ENCODE peak calls at places on chromosomes 12 and 14, in four cellular contexts. One of them, this sample, is unnamed.

GRCh38 chr12:4270670-4271432 is 2.7 kb upstream of the CCND2 start:
- DNase-seq in HFF-Myc: no peak
- DNase-seq in body of pancreas: peak
- DNase-seq in neural progenitor cell: peak
- DNase-seq in this sample: peak

GRCh38 chr14:94395306-94395899 is 7.0 kb upstream of the SERPINA1 start:
- DNase-seq in HFF-Myc: no peak
- DNase-seq in body of pancreas: no peak
- DNase-seq in neural progenitor cell: no peak
- DNase-seq in this sample: no peak

GRCh38 chr14:93219103-93219726 is 12.2 kb downstream of the UBR7 start:
- DNase-seq in HFF-Myc: no peak
- DNase-seq in body of pancreas: peak
- DNase-seq in neural progenitor cell: peak
- DNase-seq in this sample: peak

GRCh38 chr12:62695696-62696095 is 229.1 kb downstream of the MON2 start:
- DNase-seq in HFF-Myc: no peak
- DNase-seq in body of pancreas: no peak
- DNase-seq in neural progenitor cell: no peak
- DNase-seq in this sample: no peak

GRCh38 chr12:50505386-50505827 is 622 bp downstream of the DIP2B start:
- DNase-seq in HFF-Myc: no peak
- DNase-seq in body of pancreas: peak
- DNase-seq in neural progenitor cell: peak
- DNase-seq in this sample: peak

GRCh38 chr14:73749706-73750105 is 35.5 kb upstream of the PNMA1 start:
- DNase-seq in HFF-Myc: no peak
- DNase-seq in body of pancreas: no peak
- DNase-seq in neural progenitor cell: no peak
- DNase-seq in this sample: no peak

GRCh38 chr12:63029676-63030075 is 94.7 kb upstream of the PPM1H start:
- DNase-seq in HFF-Myc: no peak
- DNase-seq in body of pancreas: no peak
- DNase-seq in neural progenitor cell: no peak
- DNase-seq in this sample: no peak

GRCh38 chr14:51776102-51776894 is 84.1 kb upstream of the GNG2 start:
- DNase-seq in HFF-Myc: peak
- DNase-seq in body of pancreas: peak
- DNase-seq in neural progenitor cell: peak
- DNase-seq in this sample: peak

GRCh38 chr14:90827919-90828610 is 11.8 kb upstream of the TTC7B start:
- DNase-seq in HFF-Myc: peak
- DNase-seq in body of pancreas: peak
- DNase-seq in neural progenitor cell: peak
- DNase-seq in this sample: peak

GRCh38 chr12:868722-869121 is 80.8 kb downstream of the RAD52 start:
- DNase-seq in HFF-Myc: no peak
- DNase-seq in body of pancreas: no peak
- DNase-seq in neural progenitor cell: peak
- DNase-seq in this sample: no peak
- TF ChIP-seq CTCF in HFF-Myc: no peak
- TF ChIP-seq CTCF in body of pancreas: no peak
- TF ChIP-seq CTCF in neural progenitor cell: peak
- TF ChIP-seq CTCF in this sample: no peak

GRCh38 chr12:76197283-76197682 is 112.8 kb upstream of the NAP1L1 start:
- DNase-seq in HFF-Myc: no peak
- DNase-seq in body of pancreas: no peak
- DNase-seq in neural progenitor cell: no peak
- DNase-seq in this sample: no peak
- H3K4me3 ChIP-seq in HFF-Myc: no peak
- H3K4me3 ChIP-seq in body of pancreas: no peak
- H3K4me3 ChIP-seq in neural progenitor cell: no peak
- H3K4me3 ChIP-seq in this sample: no peak

GRCh38 chr14:81302613-81303012 is 81.9 kb upstream of the GTF2A1 start:
- DNase-seq in HFF-Myc: no peak
- DNase-seq in body of pancreas: no peak
- DNase-seq in neural progenitor cell: no peak
- DNase-seq in this sample: no peak
- TF ChIP-seq CTCF in HFF-Myc: no peak
- TF ChIP-seq CTCF in body of pancreas: peak
- TF ChIP-seq CTCF in neural progenitor cell: peak
- TF ChIP-seq CTCF in this sample: peak

DNA sequence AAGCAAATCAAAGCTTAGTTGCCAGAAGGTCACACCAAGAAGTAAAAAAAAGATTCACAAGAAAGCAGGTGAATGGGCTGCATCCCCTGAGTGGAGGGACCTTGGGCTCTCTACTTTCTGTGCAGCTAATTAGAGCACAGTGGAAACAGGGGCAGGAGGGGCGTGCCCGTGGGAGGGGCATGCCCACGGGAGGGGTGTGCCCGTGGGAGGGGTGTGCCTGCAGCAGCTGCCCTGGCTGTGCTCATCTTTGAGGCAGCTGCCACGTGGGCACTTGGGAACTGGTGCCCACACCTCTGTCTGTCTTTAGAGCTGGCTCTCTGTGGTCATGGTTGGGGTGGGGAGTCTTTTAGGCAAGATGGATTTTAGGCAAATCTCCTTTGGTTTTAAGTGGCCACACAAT is 60.0 kb downstream of the EML1 start:
- DNase-seq in HFF-Myc: no peak
- DNase-seq in body of pancreas: no peak
- DNase-seq in neural progenitor cell: no peak
- DNase-seq in this sample: peak
- H3K4me3 ChIP-seq in HFF-Myc: no peak
- H3K4me3 ChIP-seq in body of pancreas: no peak
- H3K4me3 ChIP-seq in neural progenitor cell: no peak
- H3K4me3 ChIP-seq in this sample: no peak

GRCh38 chr12:16492240-16492639 is 113.7 kb downstream of the LMO3 start:
- DNase-seq in HFF-Myc: no peak
- DNase-seq in body of pancreas: no peak
- DNase-seq in neural progenitor cell: peak
- DNase-seq in this sample: no peak
- TF ChIP-seq CTCF in HFF-Myc: no peak
- TF ChIP-seq CTCF in body of pancreas: no peak
- TF ChIP-seq CTCF in neural progenitor cell: peak
- TF ChIP-seq CTCF in this sample: no peak